ENCODE peak calls at places on chromosomes 4 and X, in five cellular contexts. One of them, this sample, is unnamed.

GRCh38 chrX:67545772-67546495 is 2.1 kb downstream of the AR start:
- DNase-seq in head of caudate nucleus: peak; percentile 10
- DNase-seq in epithelial cell of prostate: no peak
- DNase-seq in colonic mucosa: no peak
- DNase-seq in A172: no peak
- DNase-seq in this sample: no peak

GRCh38 chr4:6378493-6379445 is 93.6 kb downstream of the PPP2R2C start:
- DNase-seq in head of caudate nucleus: no peak
- DNase-seq in epithelial cell of prostate: no peak
- DNase-seq in colonic mucosa: no peak
- DNase-seq in A172: no peak
- DNase-seq in this sample: no peak

GRCh38 chr4:36168127-36168898 is 76.0 kb downstream of the ARAP2 start:
- DNase-seq in head of caudate nucleus: no peak
- DNase-seq in epithelial cell of prostate: no peak
- DNase-seq in colonic mucosa: no peak
- DNase-seq in A172: peak; percentile 9
- DNase-seq in this sample: peak; percentile 8

GRCh38 chr4:184462724-184463123 is 11.6 kb downstream of the IRF2 start:
- DNase-seq in head of caudate nucleus: no peak
- DNase-seq in epithelial cell of prostate: no peak
- DNase-seq in colonic mucosa: no peak
- DNase-seq in A172: no peak
- DNase-seq in this sample: no peak

GRCh38 chrX:135476378-135476777 is 44.1 kb upstream of the INTS6L start:
- DNase-seq in head of caudate nucleus: no peak
- DNase-seq in epithelial cell of prostate: no peak
- DNase-seq in colonic mucosa: no peak
- DNase-seq in A172: no peak
- DNase-seq in this sample: no peak

GRCh38 chrX:13762015-13762414 is 27.5 kb downstream of the OFD1 start:
- DNase-seq in head of caudate nucleus: no peak
- DNase-seq in epithelial cell of prostate: no peak
- DNase-seq in colonic mucosa: no peak
- DNase-seq in A172: no peak
- DNase-seq in this sample: no peak

GRCh38 chr4:27638163-27638915 is 777.7 kb downstream of the STIM2 start:
- DNase-seq in head of caudate nucleus: no peak
- DNase-seq in epithelial cell of prostate: peak; percentile 3
- DNase-seq in colonic mucosa: no peak
- DNase-seq in A172: no peak
- DNase-seq in this sample: peak; percentile 61

GRCh38 chr4:98963538-98964433 is 31.7 kb upstream of the METAP1 start:
- DNase-seq in head of caudate nucleus: no peak
- DNase-seq in epithelial cell of prostate: no peak
- DNase-seq in colonic mucosa: no peak
- DNase-seq in A172: no peak
- DNase-seq in this sample: peak; percentile 88

GRCh38 chr4:157898836-157899605 is 273.8 kb downstream of the GASK1B start:
- DNase-seq in head of caudate nucleus: no peak
- DNase-seq in epithelial cell of prostate: no peak
- DNase-seq in colonic mucosa: no peak
- DNase-seq in A172: peak; percentile 11
- DNase-seq in this sample: peak; percentile 9

GRCh38 chrX:154434394-154435168 is 2.4 kb upstream of the GDI1 start:
- DNase-seq in head of caudate nucleus: no peak
- DNase-seq in epithelial cell of prostate: no peak
- DNase-seq in colonic mucosa: no peak
- DNase-seq in A172: no peak
- DNase-seq in this sample: no peak